ENCODE peak calls at places on chromosomes 3 and 15, in six cellular contexts. U is DMS153, I is spleen, H is EH, L is NCI-H1092 treated with DMSO at 0.1 percent for 48 hours, F is HEK293T. C is an unnamed sample.

GRCh38 chr15:39059886-39060285 is 495.3 kb upstream of the RASGRP1 start:
- DNase-seq in L (no peak), F (no peak), I (no peak), H (no peak), U (no peak), C (no peak)

GRCh38 chr3:129615751-129616281 is 9.3 kb upstream of the PLXND1 start:
- DNase-seq in H (no peak), U (no peak), L (no peak), F (no peak), I (peak), C (no peak)

GRCh38 chr3:47515864-47516319 is 2.4 kb upstream of the ELP6 start:
- DNase-seq in L (no peak), F (no peak), U (no peak), H (peak), I (no peak), C (no peak)

GRCh38 chr15:70093481-70094309 is 4.0 kb downstream of the TLE3 start:
- DNase-seq in H (no peak), I (peak), U (peak), L (no peak), F (no peak), C (no peak)

GRCh38 chr15:24848050-24848449 is 106.7 kb upstream of the SNRPN start:
- DNase-seq in F (no peak), I (no peak), U (no peak), H (peak), L (no peak), C (no peak)

GRCh38 chr3:135009014-135009413 is 214.0 kb downstream of the EPHB1 start:
- DNase-seq in L (no peak), F (no peak), I (no peak), U (no peak), H (no peak), C (no peak)

GRCh38 chr3:61932499-61932898 is 371.1 kb downstream of the PTPRG start:
- DNase-seq in L (no peak), H (no peak), F (no peak), I (no peak), U (no peak), C (no peak)

GRCh38 chr15:42331235-42331634 is 28.1 kb upstream of the CAPN3 start:
- DNase-seq in F (no peak), I (no peak), U (no peak), H (peak), L (no peak), C (no peak)

GRCh38 chr3:65963787-65964707 is 74.7 kb downstream of the MAGI1 start:
- DNase-seq in I (no peak), F (no peak), L (no peak), H (peak), U (no peak), C (no peak)

C was measured in NCI-H2107.